ENCODE peak calls at places on chromosomes 16 and 17, in four cellular contexts. C, W, L and Y are unnamed samples.

GRCh38 chr16:16033208-16033717 is 83.8 kb downstream of the ABCC1 start:
- DNase-seq in C (peak; percentile 52), L (peak; percentile 28), W (no peak), Y (no peak)

GRCh38 chr17:13888043-13888442 is 181.3 kb upstream of the COX10 start:
- DNase-seq in W (peak; percentile 27), L (no peak), C (no peak), Y (peak; percentile 22)

GRCh38 chr17:52604105-52604504 is 445.6 kb upstream of the CA10 start:
- DNase-seq in C (no peak), L (no peak), W (no peak), Y (peak; percentile 15)

GRCh38 chr16:89198417-89199240 is 1.7 kb downstream of the SLC22A31 start:
- DNase-seq in W (no peak), L (no peak), C (no peak), Y (no peak)

GRCh38 chr16:4373356-4373908 is 1.8 kb downstream of the VASN start:
- DNase-seq in L (no peak), W (no peak), C (no peak), Y (no peak)

GRCh38 chr17:78803161-78803845 is 21.2 kb upstream of the CYTH1 start:
- DNase-seq in W (no peak), C (no peak), L (peak; percentile 58), Y (no peak)

GRCh38 chr17:50274142-50274944 is at the start of gene TMEM92:
- DNase-seq in W (no peak), C (no peak), L (peak; percentile 65), Y (peak; percentile 74)

GRCh38 chr16:72400257-72401078 is 228.5 kb upstream of the PMFBP1 start:
- DNase-seq in C (no peak), W (peak; percentile 82), L (peak; percentile 9), Y (peak; percentile 18)

GRCh38 chr16:85733155-85733838 is 17.6 kb downstream of the C16orf74 start:
- DNase-seq in C (no peak), L (no peak), W (peak; percentile 23), Y (no peak)

GRCh38 chr17:16378631-16379282 is 2.1 kb upstream of the UBB start:
- DNase-seq in W (no peak), L (no peak), C (no peak), Y (no peak)

GRCh38 chr16:17019366-17019765 is 451.4 kb downstream of the XYLT1 start:
- DNase-seq in C (no peak), W (no peak), L (no peak), Y (no peak)

GRCh38 chr16:82344157-82344556 is 174.1 kb upstream of the MPHOSPH6 start:
- DNase-seq in W (no peak), C (no peak), L (no peak), Y (no peak)

GRCh38 chr16:11201498-11202259 is 54.3 kb downstream of the SOCS1 start:
- DNase-seq in L (peak; percentile 63), W (peak; percentile 82), C (no peak), Y (peak; percentile 66)

GRCh38 chr17:42247734-42248133 is 28.5 kb downstream of the STAT5B start:
- DNase-seq in W (peak; percentile 61), C (no peak), L (no peak), Y (peak; percentile 25)

GRCh38 chr17:78138204-78139060 is 7.8 kb upstream of the C17orf99 start:
- DNase-seq in C (peak; percentile 53), L (no peak), W (no peak), Y (no peak)

GRCh38 chr16:67104845-67105244 is 4.9 kb upstream of the PHAF1 start:
- DNase-seq in L (no peak), W (no peak), C (no peak), Y (no peak)

GRCh38 chr17:66829386-66829864 is 5.5 kb upstream of the CACNG5 start:
- DNase-seq in W (peak; percentile 78), C (no peak), L (no peak), Y (peak; percentile 34)

GRCh38 chr16:11429823-11430222 is 84.6 kb downstream of the RMI2 start:
- DNase-seq in W (no peak), L (no peak), C (no peak), Y (no peak)

GRCh38 chr16:64196444-64196843 is 925.4 kb downstream of the CDH11 start:
- DNase-seq in C (no peak), L (no peak), W (peak; percentile 31), Y (peak; percentile 70)

GRCh38 chr17:39757931-39758873 is 20.5 kb downstream of the GRB7 start:
- DNase-seq in W (no peak), L (peak; percentile 38), C (peak; percentile 59), Y (peak; percentile 51)